ENCODE peak calls at places on chromosomes 11 and 22, in seven cellular contexts. G, R, Q, W, Z, V and J are unnamed samples.

GRCh38 chr22:44068422-44069191 is 44.5 kb downstream of the PARVB start:
- DNase-seq in G (peak), R (no peak), Q (no peak), W (no peak), Z (no peak), V (peak), J (no peak)

GRCh38 chr22:27542602-27543001 is 259.0 kb downstream of the MN1 start:
- DNase-seq in G (no peak), R (no peak), Q (no peak), W (no peak), Z (no peak), V (no peak), J (no peak)

GRCh38 chr11:68021167-68021787 is 9.2 kb upstream of the NDUFS8 start:
- DNase-seq in G (no peak), R (no peak), Q (no peak), W (peak), Z (no peak), V (no peak), J (no peak)

GRCh38 chr11:86067230-86068137 is 1.4 kb downstream of the PICALM start:
- DNase-seq in G (no peak), R (no peak), Q (no peak), W (peak), Z (no peak), V (peak), J (no peak)

GRCh38 chr11:71997594-71997993 is 1.1 kb upstream of the IL18BP start:
- DNase-seq in G (no peak), R (no peak), Q (no peak), W (no peak), Z (no peak), V (no peak), J (no peak)

GRCh38 chr22:20114506-20115475 is 1.1 kb upstream of the RANBP1 start:
- DNase-seq in G (no peak), R (no peak), Q (no peak), W (no peak), Z (no peak), V (no peak), J (no peak)

GRCh38 chr11:32888805-32889204 is 3.8 kb upstream of the QSER1 start:
- DNase-seq in G (no peak), R (no peak), Q (no peak), W (no peak), Z (peak), V (no peak), J (no peak)

GRCh38 chr11:94525933-94526332 is 13.7 kb downstream of the C11orf97 start:
- DNase-seq in G (peak), R (no peak), Q (no peak), W (peak), Z (no peak), V (peak), J (no peak)

GRCh38 chr11:14357843-14358728 is 897 bp downstream of the RRAS2 start:
- DNase-seq in G (peak), R (peak), Q (no peak), W (peak), Z (no peak), V (peak), J (no peak)

GRCh38 chr11:28566643-28567042 is 458.5 kb downstream of the METTL15 start:
- DNase-seq in G (peak), R (peak), Q (no peak), W (peak), Z (peak), V (no peak), J (peak)

GRCh38 chr11:20119315-20119714 is 41.0 kb downstream of the DBX1 start:
- DNase-seq in G (no peak), R (no peak), Q (no peak), W (no peak), Z (no peak), V (no peak), J (no peak)

GRCh38 chr11:71473793-71474080 is 20.7 kb downstream of the NADSYN1 start:
- DNase-seq in G (no peak), R (no peak), Q (no peak), W (no peak), Z (no peak), V (no peak), J (no peak)

GRCh38 chr11:19576054-19576453 is 136.6 kb upstream of the NAV2 start:
- DNase-seq in G (no peak), R (no peak), Q (no peak), W (no peak), Z (no peak), V (no peak), J (no peak)

GRCh38 chr22:39908121-39908520 is 7.2 kb downstream of the GRAP2 start:
- DNase-seq in G (no peak), R (no peak), Q (no peak), W (no peak), Z (no peak), V (no peak), J (no peak)

GRCh38 chr11:78683774-78684173 is 109.1 kb upstream of the NARS2 start:
- DNase-seq in G (no peak), R (no peak), Q (no peak), W (no peak), Z (no peak), V (no peak), J (no peak)

GRCh38 chr11:134001101-134001500 is 44.3 kb upstream of the IGSF9B start:
- DNase-seq in G (no peak), R (no peak), Q (no peak), W (no peak), Z (no peak), V (no peak), J (no peak)

GRCh38 chr11:27234043-27234668 is 128.9 kb downstream of the CCDC34 start:
- DNase-seq in G (peak), R (no peak), Q (no peak), W (peak), Z (peak), V (no peak), J (no peak)

GRCh38 chr11:12017243-12017678 is 8.8 kb upstream of the DKK3 start:
- DNase-seq in G (peak), R (no peak), Q (no peak), W (no peak), Z (peak), V (no peak), J (no peak)

GRCh38 chr11:10139656-10140055 is 154.4 kb downstream of the SBF2 start:
- DNase-seq in G (no peak), R (no peak), Q (no peak), W (no peak), Z (peak), V (no peak), J (no peak)

GRCh38 chr11:2582436-2582931 is 117.3 kb downstream of the KCNQ1OT1 start:
- DNase-seq in G (no peak), R (no peak), Q (no peak), W (no peak), Z (no peak), V (no peak), J (no peak)

GRCh38 chr11:94835571-94835970 is 67.4 kb downstream of the AMOTL1 start:
- DNase-seq in G (no peak), R (no peak), Q (no peak), W (no peak), Z (no peak), V (no peak), J (no peak)

GRCh38 chr22:36329217-36330078 is 58.3 kb downstream of the MYH9 start:
- DNase-seq in G (peak), R (no peak), Q (peak), W (peak), Z (peak), V (peak), J (no peak)

GRCh38 chr11:110776091-110776490 is 63.9 kb upstream of the ARHGAP20 start:
- DNase-seq in G (no peak), R (no peak), Q (no peak), W (no peak), Z (no peak), V (no peak), J (no peak)

GRCh38 chr11:12598330-12599256 is 75.6 kb upstream of the TEAD1 start:
- DNase-seq in G (no peak), R (no peak), Q (no peak), W (no peak), Z (no peak), V (peak), J (no peak)

GRCh38 chr11:43944761-43945311 is 2.4 kb downstream of the C11orf96 start:
- DNase-seq in G (peak), R (peak), Q (no peak), W (peak), Z (no peak), V (peak), J (no peak)

GRCh38 chr11:10751581-10751940 is 515 bp downstream of the CTR9 start:
- DNase-seq in G (no peak), R (no peak), Q (no peak), W (no peak), Z (no peak), V (no peak), J (no peak)

GRCh38 chr11:33264926-33265325 is 7.7 kb downstream of the HIPK3 start:
- DNase-seq in G (no peak), R (no peak), Q (no peak), W (no peak), Z (no peak), V (no peak), J (no peak)

GRCh38 chr11:78815631-78816232 is 241.1 kb upstream of the NARS2 start:
- DNase-seq in G (no peak), R (no peak), Q (no peak), W (no peak), Z (no peak), V (no peak), J (no peak)

GRCh38 chr11:111833524-111833923 is 37.9 kb downstream of the ALG9 start:
- DNase-seq in G (no peak), R (no peak), Q (no peak), W (no peak), Z (no peak), V (no peak), J (no peak)

GRCh38 chr11:122666743-122667142 is 11.2 kb downstream of the UBASH3B start:
- DNase-seq in G (no peak), R (no peak), Q (no peak), W (no peak), Z (no peak), V (no peak), J (no peak)

GRCh38 chr11:66834539-66834845 is 8.7 kb upstream of the RCE1 start:
- DNase-seq in G (no peak), R (no peak), Q (no peak), W (no peak), Z (no peak), V (no peak), J (no peak)

GRCh38 chr11:122748968-122749687 is 89.2 kb upstream of the CRTAM start:
- DNase-seq in G (peak), R (no peak), Q (no peak), W (no peak), Z (peak), V (peak), J (no peak)

GRCh38 chr11:73314121-73314948 is 6.3 kb downstream of the ARHGEF17 start:
- DNase-seq in G (peak), R (peak), Q (no peak), W (no peak), Z (no peak), V (peak), J (no peak)